ENCODE peak calls at places on chromosomes 5 and 9, in eight cellular contexts. S, E, P, Y, J, B, H and C are unnamed samples.

GRCh38 chr5:110790673-110791072 is 51.9 kb downstream of the SLC25A46 start:
- DNase-seq in Y (no peak), S (no peak), J (peak; percentile 44), E (no peak), P (no peak), H (peak; percentile 59), B (no peak), C (no peak)

GRCh38 chr5:34577267-34577666 is 78.9 kb upstream of the RAI14 start:
- DNase-seq in S (no peak), H (no peak), B (no peak), Y (no peak), P (no peak), E (no peak), J (no peak), C (no peak)

GRCh38 chr9:77978086-77978781 is 53.4 kb downstream of the GNAQ start:
- DNase-seq in Y (no peak), P (no peak), H (no peak), B (no peak), J (peak; percentile 29), S (no peak), E (no peak), C (no peak)

GRCh38 chr5:116360008-116360853 is 214.4 kb downstream of the SEMA6A start:
- DNase-seq in B (no peak), E (no peak), H (peak; percentile 10), S (no peak), J (no peak), P (no peak), Y (no peak), C (no peak)

GRCh38 chr5:100776244-100776643 is 126.8 kb downstream of the ST8SIA4 start:
- DNase-seq in H (peak; percentile 11), J (peak; percentile 56), Y (no peak), S (no peak), E (no peak), P (no peak), B (no peak), C (no peak)

GRCh38 chr5:77893225-77893860 is 117.2 kb upstream of the TBCA start:
- DNase-seq in P (no peak), J (no peak), S (no peak), Y (peak; percentile 80), E (no peak), H (peak; percentile 98), B (no peak), C (no peak)

GRCh38 chr9:93452710-93453046 is 703 bp downstream of the FAM120AOS start:
- DNase-seq in H (no peak), Y (no peak), E (no peak), B (no peak), S (no peak), J (no peak), P (no peak), C (no peak)

GRCh38 chr5:153562189-153562588 is 71.7 kb downstream of the GRIA1 start:
- DNase-seq in S (no peak), E (no peak), J (no peak), Y (no peak), P (no peak), B (no peak), H (no peak), C (no peak)

GRCh38 chr9:124752967-124753366 is 18.1 kb downstream of the NR6A1 start:
- DNase-seq in S (no peak), E (no peak), B (no peak), H (peak; percentile 78), P (no peak), J (no peak), Y (no peak), C (no peak)

GRCh38 chr5:90740244-90740799 is 181.7 kb downstream of the ADGRV1 start:
- DNase-seq in J (no peak), S (no peak), E (no peak), Y (no peak), H (no peak), B (no peak), P (no peak), C (no peak)

GRCh38 chr5:61796773-61797172 is 464.7 kb downstream of the ZSWIM6 start:
- DNase-seq in S (no peak), B (no peak), P (no peak), Y (no peak), H (no peak), E (no peak), J (no peak), C (no peak)

GRCh38 chr5:176965633-176966032 is 40.9 kb downstream of the UIMC1 start:
- DNase-seq in B (no peak), P (no peak), E (no peak), J (no peak), S (no peak), Y (no peak), H (no peak), C (no peak)

GRCh38 chr9:105054488-105054887 is 126.5 kb upstream of the ABCA1 start:
- DNase-seq in P (no peak), B (no peak), E (no peak), Y (no peak), H (peak; percentile 87), S (no peak), J (no peak), C (no peak)

GRCh38 chr5:32331217-32331926 is 18.6 kb upstream of the MTMR12 start:
- DNase-seq in B (no peak), P (no peak), S (no peak), H (no peak), J (no peak), E (no peak), Y (no peak), C (no peak)

GRCh38 chr5:100424017-100424416 is 111.2 kb upstream of the FAM174A start:
- DNase-seq in P (no peak), H (no peak), S (no peak), Y (no peak), J (no peak), E (no peak), B (no peak), C (no peak)

GRCh38 chr5:5183192-5183699 is 43.1 kb downstream of the ADAMTS16 start:
- DNase-seq in Y (no peak), H (no peak), P (no peak), E (peak; percentile 83), S (no peak), B (no peak), J (no peak), C (no peak)

GRCh38 chr5:73030995-73031394 is 75.2 kb downstream of the FCHO2 start:
- DNase-seq in H (peak; percentile 77), B (no peak), Y (peak; percentile 31), S (no peak), E (no peak), J (no peak), P (no peak), C (no peak)

GRCh38 chr5:109409061-109409843 is 522 bp downstream of the PJA2 start:
- DNase-seq in Y (no peak), J (peak; percentile 91), B (peak; percentile 89), E (peak; percentile 62), P (peak; percentile 78), S (peak; percentile 59), H (peak; percentile 80), C (peak; percentile 75)

GRCh38 chr5:15446552-15446951 is 53.4 kb upstream of the FBXL7 start:
- DNase-seq in S (no peak), P (no peak), B (no peak), H (peak; percentile 48), E (no peak), Y (no peak), J (no peak), C (no peak)

GRCh38 chr9:21801683-21802417 is 586 bp upstream of the MTAP start:
- DNase-seq in B (no peak), P (no peak), E (peak; percentile 78), H (peak; percentile 91), J (no peak), Y (peak; percentile 57), S (no peak), C (no peak)

GRCh38 chr9:34869390-34869789 is 88.7 kb upstream of the PHF24 start:
- DNase-seq in S (no peak), J (peak; percentile 63), Y (no peak), H (peak; percentile 18), E (no peak), P (no peak), B (no peak), C (no peak)

GRCh38 chr5:129541648-129542251 is 81.7 kb downstream of the ADAMTS19 start:
- DNase-seq in Y (peak; percentile 12), S (no peak), H (peak; percentile 2), B (no peak), E (no peak), P (no peak), J (peak; percentile 80), C (no peak)